ENCODE peak calls at places on chromosome 17, in ten cellular contexts. J is PC-3; R is tibial nerve; U is IMR-90; G is foreskin keratinocyte; Q is heart left ventricle; T is CD8-positive, alpha-beta T cell; A is upper lobe of right lung; O is OCI-LY7; Y is left ventricle myocardium inferior. E is an unnamed sample.
A peak's percentile ranks its signal among the peaks of the same experiment; 100 is the strongest.

GRCh38 chr17:68029512-68030215 is 5.9 kb upstream of the KPNA2 start:
- DNase-seq in J (no peak), R (no peak), U (no peak), G (no peak), Q (no peak), T (no peak), A (no peak), O (no peak), Y (no peak), E (no peak)

GRCh38 chr17:65627108-65627507 is 65.7 kb upstream of the AXIN2 start:
- DNase-seq in J (peak; percentile 20), R (no peak), U (no peak), G (no peak), Q (no peak), T (no peak), A (no peak), O (no peak), Y (no peak), E (no peak)

GRCh38 chr17:4189280-4189679 is 46.3 kb downstream of the CYB5D2 start:
- DNase-seq in J (no peak), R (no peak), U (no peak), G (no peak), Q (no peak), T (no peak), A (no peak), O (no peak), Y (no peak), E (no peak)

GRCh38 chr17:61770752-61771533 is 92.4 kb downstream of the BRIP1 start:
- DNase-seq in J (no peak), R (no peak), U (peak; percentile 88), G (peak; percentile 62), Q (no peak), T (no peak), A (no peak), O (no peak), Y (no peak), E (no peak)

GRCh38 chr17:48591435-48592077 is 1.5 kb upstream of the HOXB3 start:
- DNase-seq in J (no peak), R (no peak), U (peak; percentile 23), G (no peak), Q (no peak), T (no peak), A (no peak), O (no peak), Y (no peak), E (no peak)

GRCh38 chr17:49680314-49680713 is 2.4 kb upstream of the SPOP start:
- DNase-seq in J (no peak), R (no peak), U (no peak), G (no peak), Q (no peak), T (no peak), A (no peak), O (no peak), Y (no peak), E (no peak)

GRCh38 chr17:63600569-63601438 is at the start of gene TACO1:
- DNase-seq in J (peak; percentile 92), R (peak; percentile 48), U (peak; percentile 83), G (peak; percentile 69), Q (peak; percentile 87), T (peak; percentile 73), A (peak; percentile 90), O (peak; percentile 87), Y (peak; percentile 84), E (peak; percentile 84)

GRCh38 chr17:14904406-14904805 is 360.7 kb downstream of the PMP22 start:
- DNase-seq in J (no peak), R (no peak), U (peak; percentile 54), G (no peak), Q (no peak), T (no peak), A (no peak), O (no peak), Y (no peak), E (no peak)

GRCh38 chr17:31803494-31804213 is 55.4 kb downstream of the COPRS start:
- DNase-seq in J (peak; percentile 31), R (no peak), U (peak; percentile 52), G (no peak), Q (no peak), T (no peak), A (no peak), O (no peak), Y (no peak), E (no peak)

GRCh38 chr17:47685556-47686275 is 8.2 kb upstream of the TBKBP1 start:
- DNase-seq in J (no peak), R (no peak), U (peak; percentile 36), G (peak; percentile 33), Q (no peak), T (no peak), A (no peak), O (no peak), Y (no peak), E (no peak)

GRCh38 chr17:45646288-45646988 is 137.7 kb upstream of the CRHR1 start:
- DNase-seq in J (no peak), R (peak; percentile 46), U (no peak), G (no peak), Q (no peak), T (no peak), A (peak; percentile 38), O (no peak), Y (no peak), E (no peak)

GRCh38 chr17:80738987-80739730 is 194.5 kb downstream of the RPTOR start:
- DNase-seq in J (no peak), R (no peak), U (no peak), G (no peak), Q (no peak), T (no peak), A (no peak), O (no peak), Y (no peak), E (no peak)

GRCh38 chr17:80738406-80738805 is 193.8 kb downstream of the RPTOR start:
- DNase-seq in J (no peak), R (no peak), U (no peak), G (no peak), Q (no peak), T (no peak), A (no peak), O (peak; percentile 70), Y (no peak), E (no peak)

GRCh38 chr17:80742091-80742490 is 197.5 kb downstream of the RPTOR start:
- DNase-seq in J (no peak), R (no peak), U (no peak), G (no peak), Q (no peak), T (no peak), A (no peak), O (no peak), Y (no peak), E (no peak)

GRCh38 chr17:80738020-80738380 is 193.4 kb downstream of the RPTOR start:
- DNase-seq in J (no peak), R (no peak), U (no peak), G (no peak), Q (no peak), T (no peak), A (no peak), O (peak; percentile 52), Y (no peak), E (no peak)

DNA sequence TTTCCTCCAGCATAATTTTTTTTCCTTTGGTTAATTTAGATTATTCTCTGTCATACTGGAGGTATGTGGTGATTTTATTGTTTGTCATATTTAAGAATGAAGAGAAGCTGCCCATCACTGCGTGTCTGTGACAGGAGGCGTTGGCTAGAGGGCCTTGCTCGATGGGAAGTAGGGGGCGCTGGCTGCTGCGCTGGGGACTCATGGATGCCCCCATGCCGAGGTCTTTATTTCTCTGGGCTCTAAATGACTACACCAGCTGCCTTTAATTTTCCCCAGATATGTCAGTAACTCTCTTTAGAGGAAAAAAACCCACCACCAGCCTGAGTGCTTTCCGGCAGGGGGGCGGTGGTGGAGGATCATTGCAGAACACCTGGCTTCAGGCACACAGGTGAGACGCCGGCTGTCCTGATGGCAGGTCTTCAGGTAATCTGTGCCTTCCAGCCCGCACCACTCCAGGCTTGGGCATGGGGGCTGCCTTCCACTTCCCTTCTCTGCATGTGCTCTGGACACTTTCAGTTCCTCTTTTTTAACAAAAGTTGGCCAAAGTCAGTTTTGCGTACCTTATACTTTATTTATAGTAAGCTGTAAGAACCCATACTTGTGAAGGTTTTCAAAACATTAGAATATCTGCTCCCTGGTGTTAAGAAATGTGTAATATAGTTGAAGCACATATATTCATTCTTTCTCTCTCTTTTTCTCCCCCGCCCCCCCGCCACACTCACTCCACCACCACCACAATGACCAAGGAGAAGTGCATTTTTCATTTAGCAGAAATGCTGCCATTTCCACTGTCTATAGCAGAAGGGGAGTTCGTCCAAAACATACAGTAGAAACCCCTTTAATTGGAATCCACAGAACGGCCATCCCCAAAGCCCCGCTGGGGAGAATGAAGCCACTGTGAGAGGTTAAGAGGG is 192.7 kb downstream of the RPTOR start:
- DNase-seq in J (no peak), R (no peak), U (no peak), G (no peak), Q (no peak), T (no peak), A (no peak), O (peak; percentile 98), Y (no peak), E (no peak)
- TF ChIP-seq CTCF in J (no peak), R (no peak), U (no peak), G (no peak), Q (no peak), T (no peak), A (no peak), O (peak; percentile 94), Y (no peak), E (no peak)

GRCh38 chr17:17403899-17404576 is 72.8 kb upstream of the MED9 start:
- DNase-seq in J (no peak), R (no peak), U (no peak), G (no peak), Q (no peak), T (peak; percentile 69), A (peak; percentile 51), O (peak; percentile 89), Y (no peak), E (peak; percentile 98)
- H3K4me1 ChIP-seq in J (peaks cover 17% of the 10 kb centered on the region), R (peaks cover 8% of the 10 kb centered on the region), U (peaks cover 5% of the 10 kb centered on the region), G (no peaks in the 10 kb centered on the region), Q (no peaks in the 10 kb centered on the region), T (peaks cover 50% of the 10 kb centered on the region), A (peaks cover 22% of the 10 kb centered on the region), O (peaks cover 36% of the 10 kb centered on the region), Y (no peaks in the 10 kb centered on the region), E (peaks cover 97% of the 10 kb centered on the region)

GRCh38 chr17:7484067-7484963 is at the start of gene POLR2A:
- DNase-seq in J (peak; percentile 96), R (peak; percentile 96), U (peak; percentile 98), G (peak; percentile 95), Q (peak; percentile 99), T (peak; percentile 98), A (peak; percentile 99), O (peak; percentile 98), Y (peak; percentile 99), E (peak; percentile 97)
- TF ChIP-seq CTCF in J (no peak), R (peak; percentile 38), U (peak; percentile 27), G (peak; percentile 32), Q (no peak), T (no peak), A (no peak), O (no peak), Y (peak; percentile 31), E (no peak)

DNA sequence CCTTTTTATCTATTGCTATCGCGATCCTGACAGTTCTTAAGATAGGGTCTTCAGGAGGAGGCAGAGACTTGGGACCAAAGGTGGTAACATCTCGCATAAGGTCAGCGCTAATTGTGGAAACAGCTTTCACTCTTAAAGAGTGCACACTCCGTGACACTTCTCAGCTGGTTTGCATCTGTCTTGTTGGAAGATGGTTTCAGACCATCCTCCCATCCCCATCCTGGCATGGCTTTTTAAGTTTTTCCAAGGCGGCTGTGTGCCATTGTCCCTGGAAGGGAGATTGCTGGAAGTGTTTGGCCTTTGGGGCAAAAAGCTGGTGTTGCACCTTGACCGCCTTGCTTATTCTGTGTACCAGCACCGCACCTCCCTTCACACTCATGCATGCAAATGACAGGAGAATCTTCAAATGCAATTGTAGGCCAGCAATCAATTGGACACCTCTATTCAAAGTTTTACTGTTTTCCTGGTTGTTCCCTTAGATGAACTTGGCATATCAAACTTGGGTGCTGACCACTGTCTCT is 1.5 kb downstream of the SOCS7 start:
- DNase-seq in J (no peak), R (no peak), U (no peak), G (no peak), Q (no peak), T (no peak), A (no peak), O (peak; percentile 33), Y (no peak), E (no peak)
- H3K4me1 ChIP-seq in J (peaks cover 9% of the 10 kb centered on the region), R (peaks cover 55% of the 10 kb centered on the region), U (peaks cover 6% of the 10 kb centered on the region), G (peaks cover 7% of the 10 kb centered on the region), Q (peaks cover 54% of the 10 kb centered on the region), T (peaks cover 21% of the 10 kb centered on the region), A (peaks cover 21% of the 10 kb centered on the region), O (peaks cover 58% of the 10 kb centered on the region), Y (peaks cover 68% of the 10 kb centered on the region), E (peaks cover 68% of the 10 kb centered on the region)

E was measured in DND-41.